ENCODE peak calls at places on chromosomes 12 and 14, in nine cellular contexts. I is PC-3; J is cardiac fibroblast; L is AG04449; X is mucosa of descending colon; A is AG09319; Q is CD8-positive, alpha-beta T cell; H is esophagus squamous epithelium; D is Peyer's patch. M is an unnamed sample.

GRCh38 chr12:131007031-131007793 is 53.5 kb downstream of the ADGRD1 start:
- DNase-seq in J (no peak), I (no peak), A (no peak), L (no peak), H (no peak), X (peak), Q (no peak), D (no peak), M (no peak)

GRCh38 chr14:81400852-81401251 is 728 bp upstream of the STON2 start:
- DNase-seq in D (no peak), Q (no peak), A (peak), J (peak), H (no peak), L (peak), X (peak), I (peak), M (no peak)

GRCh38 chr14:72111921-72112320 is 179.7 kb downstream of the RGS6 start:
- DNase-seq in X (no peak), I (no peak), J (no peak), H (no peak), A (no peak), D (no peak), L (no peak), Q (no peak), M (no peak)

GRCh38 chr12:76144253-76144564 is 59.7 kb upstream of the NAP1L1 start:
- DNase-seq in Q (peak), H (no peak), I (peak), D (no peak), A (no peak), X (peak), L (no peak), J (peak), M (no peak)

GRCh38 chr12:64145226-64145625 is 76.9 kb downstream of the KICS2 start:
- DNase-seq in D (no peak), I (no peak), L (no peak), H (no peak), Q (no peak), X (no peak), J (no peak), A (no peak), M (no peak)

GRCh38 chr14:92553456-92553855 is 39.9 kb downstream of the RIN3 start:
- DNase-seq in D (peak), I (no peak), L (no peak), J (peak), A (peak), X (no peak), H (no peak), Q (no peak), M (no peak)

GRCh38 chr12:102298022-102298421 is 100.4 kb upstream of the PMCH start:
- DNase-seq in I (no peak), J (peak), Q (no peak), L (no peak), D (no peak), X (no peak), A (peak), H (no peak), M (no peak)

GRCh38 chr14:72023128-72024042 is 91.2 kb downstream of the RGS6 start:
- DNase-seq in A (no peak), J (peak), X (no peak), H (no peak), I (peak), D (no peak), Q (no peak), L (no peak), M (no peak)

GRCh38 chr12:93134175-93134574 is 205.1 kb upstream of the EEA1 start:
- DNase-seq in A (no peak), L (no peak), X (no peak), D (no peak), J (no peak), H (no peak), Q (no peak), I (no peak), M (no peak)

GRCh38 chr12:34333337-34333736 is 311.0 kb downstream of the ALG10 start:
- DNase-seq in X (no peak), J (no peak), L (no peak), I (peak), A (no peak), D (no peak), Q (no peak), H (no peak), M (no peak)

GRCh38 chr12:57755454-57756372 is 810 bp downstream of the MARCHF9 start:
- DNase-seq in X (peak), L (no peak), D (peak), Q (peak), H (no peak), A (no peak), I (peak), J (no peak), M (no peak)

GRCh38 chr12:12608557-12608957 is 3.1 kb upstream of the CREBL2 start:
- DNase-seq in Q (no peak), D (no peak), I (peak), L (no peak), A (no peak), J (peak), H (no peak), X (no peak), M (no peak)

GRCh38 chr14:99174081-99174851 is 97.7 kb downstream of the BCL11B start:
- DNase-seq in A (no peak), H (no peak), D (no peak), I (no peak), X (no peak), L (no peak), Q (peak), J (no peak), M (no peak)

GRCh38 chr14:78638926-78639325 is 468.8 kb downstream of the NRXN3 start:
- DNase-seq in Q (no peak), D (no peak), X (no peak), J (no peak), A (no peak), I (no peak), L (no peak), H (no peak), M (no peak)

GRCh38 chr14:24196071-24197061 is 1.1 kb upstream of the TM9SF1 start:
- DNase-seq in J (peak), A (no peak), H (no peak), X (no peak), I (peak), D (no peak), Q (no peak), L (no peak), M (no peak)

GRCh38 chr12:14418526-14418925 is 53.0 kb downstream of the ATF7IP start:
- DNase-seq in I (peak), X (peak), L (no peak), D (no peak), A (no peak), J (peak), Q (no peak), H (no peak), M (no peak)

GRCh38 chr12:93292731-93293566 is 84.8 kb upstream of the NUDT4 start:
- DNase-seq in X (no peak), D (no peak), A (no peak), I (no peak), H (no peak), L (no peak), Q (no peak), J (no peak), M (no peak)

GRCh38 chr12:93895096-93895460 is 217.9 kb downstream of the CRADD start:
- DNase-seq in J (peak), I (no peak), A (no peak), H (no peak), D (no peak), X (no peak), Q (no peak), L (no peak), M (no peak)

GRCh38 chr12:59408431-59408830 is 187.4 kb upstream of the SLC16A7 start:
- DNase-seq in I (peak), Q (no peak), X (no peak), J (peak), A (no peak), H (no peak), L (no peak), D (no peak), M (no peak)

GRCh38 chr14:60710506-60710905 is 13.6 kb downstream of the SIX4 start:
- DNase-seq in D (no peak), I (no peak), L (no peak), A (no peak), J (no peak), X (no peak), Q (no peak), H (no peak), M (no peak)

GRCh38 chr14:53399057-53399456 is 245.9 kb upstream of the DDHD1 start:
- DNase-seq in Q (no peak), X (no peak), L (no peak), I (peak), A (no peak), H (no peak), D (no peak), J (peak), M (no peak)

GRCh38 chr12:14845350-14845750 is 2.0 kb upstream of the ART4 start:
- DNase-seq in A (no peak), H (no peak), I (peak), Q (peak), D (no peak), X (peak), J (peak), L (no peak), M (peak)

GRCh38 chr12:25767613-25768012 is 190.9 kb upstream of the RASSF8 start:
- DNase-seq in D (no peak), Q (no peak), I (peak), X (no peak), A (peak), J (peak), H (no peak), L (no peak), M (no peak)

GRCh38 chr12:33771889-33772288 is 250.4 kb upstream of the ALG10 start:
- DNase-seq in I (no peak), A (no peak), Q (no peak), J (no peak), L (no peak), X (no peak), D (no peak), H (no peak), M (no peak)

GRCh38 chr12:31035226-31035625 is 38.4 kb upstream of the DDX11 start:
- DNase-seq in H (no peak), X (no peak), A (no peak), J (no peak), Q (no peak), L (no peak), I (no peak), D (no peak), M (peak)

GRCh38 chr12:89453579-89453978 is 71.0 kb downstream of the GALNT4 start:
- DNase-seq in H (no peak), X (no peak), I (no peak), D (no peak), J (peak), L (peak), Q (no peak), A (peak), M (no peak)

GRCh38 chr14:56501909-56502530 is 77.6 kb upstream of the TMEM260 start:
- DNase-seq in I (no peak), Q (no peak), H (no peak), X (no peak), D (no peak), J (no peak), A (no peak), L (no peak), M (no peak)

GRCh38 chr12:6276247-6276887 is 34.1 kb upstream of the PLEKHG6 start:
- DNase-seq in Q (no peak), H (no peak), D (peak), L (no peak), I (no peak), A (no peak), X (no peak), J (no peak), M (no peak)

GRCh38 chr14:70595443-70596185 is 4.8 kb downstream of the MED6 start:
- DNase-seq in L (no peak), D (no peak), H (no peak), X (no peak), J (peak), I (peak), Q (no peak), A (no peak), M (no peak)

GRCh38 chr12:51980809-51981127 is 26.0 kb upstream of the TAMALIN start:
- DNase-seq in H (no peak), L (no peak), Q (no peak), J (no peak), A (no peak), D (no peak), X (no peak), I (no peak), M (no peak)

GRCh38 chr14:80584638-80585505 is 356.7 kb downstream of the CEP128 start:
- DNase-seq in A (no peak), J (peak), Q (no peak), D (no peak), X (no peak), H (no peak), I (peak), L (no peak), M (no peak)

GRCh38 chr12:62983594-62983993 is 48.6 kb upstream of the PPM1H start:
- DNase-seq in L (no peak), J (peak), D (no peak), H (no peak), X (peak), A (no peak), Q (no peak), I (peak), M (no peak)

GRCh38 chr12:46240436-46240835 is 28.4 kb downstream of the SLC38A1 start:
- DNase-seq in X (no peak), D (no peak), L (no peak), Q (no peak), A (no peak), I (no peak), H (no peak), J (no peak), M (no peak)

GRCh38 chr12:7108042-7108927 is 729 bp downstream of the C1RL start:
- DNase-seq in H (peak), Q (peak), I (peak), D (peak), J (peak), L (no peak), A (peak), X (peak), M (peak)

GRCh38 chr14:77142289-77142814 is 761 bp upstream of the ZDHHC22 start:
- DNase-seq in A (no peak), H (no peak), Q (no peak), J (no peak), I (no peak), L (no peak), D (no peak), X (no peak), M (no peak)

GRCh38 chr14:77140343-77140936 is 1.2 kb downstream of the ZDHHC22 start:
- DNase-seq in A (no peak), Q (no peak), D (no peak), I (no peak), H (no peak), J (no peak), X (no peak), L (no peak), M (no peak)

GRCh38 chr14:77141592-77142288 is at the start of gene ZDHHC22:
- DNase-seq in L (no peak), I (no peak), H (no peak), Q (no peak), A (no peak), X (no peak), D (no peak), J (no peak), M (no peak)

GRCh38 chr14:77139540-77140342 is 1.9 kb downstream of the ZDHHC22 start:
- DNase-seq in Q (peak), H (no peak), X (peak), J (peak), D (no peak), A (no peak), L (no peak), I (peak), M (peak)

DNA sequence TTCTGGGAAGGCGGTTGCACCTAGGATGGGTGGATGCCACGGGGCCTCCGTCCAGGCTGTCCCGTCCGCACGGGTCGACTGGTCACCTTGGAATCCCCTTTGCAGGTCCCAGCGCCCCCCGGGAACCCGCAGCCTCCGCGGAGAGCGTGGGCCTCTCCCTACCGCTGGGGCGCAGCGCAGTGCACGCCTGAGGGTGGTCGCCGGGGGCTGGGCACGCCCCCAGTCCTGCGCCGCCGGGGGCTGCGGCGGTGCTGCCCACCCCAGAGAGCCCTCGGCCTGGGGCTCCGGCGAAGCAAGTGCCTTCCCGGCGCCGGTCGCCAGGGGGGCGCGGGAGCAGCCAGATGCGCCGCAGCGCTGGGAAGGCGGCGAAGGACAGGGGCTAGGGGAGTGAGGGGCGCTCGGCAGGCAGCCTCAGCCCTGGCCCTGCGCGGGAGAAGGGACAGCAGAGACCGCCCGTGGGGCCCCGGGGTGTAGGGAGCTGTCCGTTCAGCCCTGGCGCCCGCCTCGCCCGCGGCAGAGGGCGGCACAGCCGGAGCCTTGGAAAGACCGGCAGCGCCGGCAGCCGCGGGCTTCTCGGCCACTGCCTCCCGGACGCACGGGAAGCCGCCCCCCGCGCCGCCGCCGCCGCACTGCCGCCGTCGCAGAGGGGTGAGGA is 527 bp downstream of the ZDHHC22 start:
- DNase-seq in D (no peak), I (peak), L (no peak), J (peak), X (no peak), A (no peak), Q (no peak), H (no peak), M (peak)
- TF ChIP-seq CTCF in D (peak), I (peak), L (peak), J (peak), X (no peak), A (peak), Q (no peak), H (peak), M (peak)

GRCh38 chr12:2548095-2548494 is 246.7 kb upstream of the FKBP4 start:
- DNase-seq in D (no peak), X (no peak), A (no peak), Q (no peak), J (no peak), I (no peak), H (no peak), L (no peak), M (no peak)
- TF ChIP-seq CTCF in D (no peak), X (no peak), A (no peak), Q (no peak), J (no peak), I (no peak), H (no peak), L (peak), M (no peak)

DNA sequence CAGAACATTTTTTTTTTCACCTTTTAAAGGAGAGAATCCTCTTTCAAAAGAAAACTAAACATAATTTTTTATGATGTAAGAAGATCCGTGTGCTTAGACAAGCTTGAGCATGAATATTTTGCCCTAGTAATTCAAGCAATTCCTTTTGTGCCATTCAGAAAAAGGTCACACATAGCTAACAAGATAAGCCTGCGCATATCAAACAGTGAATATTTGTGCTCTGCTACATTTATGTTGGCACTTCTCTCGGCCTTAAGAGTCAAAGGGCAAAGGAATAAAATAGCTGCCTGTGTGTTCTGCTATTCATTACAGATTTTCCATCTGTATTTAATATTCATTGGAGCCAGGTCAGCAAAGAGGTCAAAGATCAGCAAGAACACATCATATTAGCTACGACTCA is 163.4 kb downstream of the TMTC3 start:
- DNase-seq in X (no peak), A (no peak), L (no peak), D (no peak), Q (no peak), J (no peak), I (peak), H (no peak), M (no peak)
- TF ChIP-seq CTCF in X (no peak), A (no peak), L (no peak), D (no peak), Q (no peak), J (no peak), I (no peak), H (no peak), M (no peak)

DNA sequence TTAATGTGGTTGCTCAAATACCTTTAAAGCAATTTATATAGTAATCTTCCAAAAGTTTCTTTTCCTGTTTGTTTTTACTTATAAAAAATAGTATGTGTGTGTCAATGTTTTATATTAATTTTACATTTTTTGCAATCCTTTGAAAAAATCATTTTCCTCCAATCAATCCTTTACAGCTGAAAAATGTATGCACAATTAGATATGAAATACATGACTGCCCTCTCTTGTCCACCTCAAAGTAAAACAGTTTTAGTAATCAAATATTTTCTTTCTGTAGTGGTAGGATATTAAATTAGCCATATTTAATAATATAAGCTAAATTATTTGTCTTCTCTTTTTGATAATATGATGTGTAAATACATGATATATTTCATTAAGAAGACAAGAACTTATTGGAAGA is 269.9 kb downstream of the ADAMTS20 start:
- DNase-seq in I (peak), H (no peak), J (peak), X (no peak), D (no peak), L (no peak), Q (no peak), A (no peak), M (no peak)
- TF ChIP-seq CTCF in I (peak), H (no peak), J (no peak), X (no peak), D (peak), L (peak), Q (no peak), A (peak), M (peak)

M was measured in progenitor cell of endocrine pancreas.